ENCODE peak calls at places on chromosomes 4 and X, in six cellular contexts. W is choroid plexus epithelial cell; Z is CD8-positive, alpha-beta T cell; B is AG10803; D is fibroblast of mammary gland; V is thoracic aorta. N is an unnamed sample.

GRCh38 chrX:42143866-42144592 is 220.7 kb upstream of the CASK start:
- DNase-seq in W (peak), Z (no peak), B (no peak), D (no peak), V (no peak), N (no peak)

GRCh38 chrX:132414404-132414803 is 74.4 kb downstream of the MBNL3 start:
- DNase-seq in W (no peak), Z (no peak), B (no peak), D (no peak), V (no peak), N (no peak)

GRCh38 chrX:10634681-10635161 is 14.3 kb upstream of the MID1 start:
- DNase-seq in W (peak), Z (no peak), B (peak), D (peak), V (no peak), N (no peak)

GRCh38 chr4:34138385-34138784 is 2105.9 kb downstream of the ARAP2 start:
- DNase-seq in W (no peak), Z (no peak), B (no peak), D (no peak), V (no peak), N (no peak)

GRCh38 chr4:110508827-110509446 is 33.0 kb downstream of the ENPEP start:
- DNase-seq in W (peak), Z (no peak), B (peak), D (peak), V (no peak), N (no peak)

GRCh38 chrX:47958943-47959342 is 44.8 kb downstream of the ZNF182 start:
- DNase-seq in W (peak), Z (no peak), B (no peak), D (peak), V (no peak), N (no peak)

GRCh38 chr4:56255820-56256219 is 131.5 kb downstream of the AASDH start:
- DNase-seq in W (peak), Z (no peak), B (no peak), D (peak), V (no peak), N (no peak)

GRCh38 chr4:106869551-106869950 is 166.6 kb downstream of the DKK2 start:
- DNase-seq in W (peak), Z (no peak), B (peak), D (peak), V (no peak), N (no peak)

GRCh38 chrX:110759785-110760184 is 35.8 kb downstream of the CHRDL1 start:
- DNase-seq in W (no peak), Z (no peak), B (peak), D (peak), V (no peak), N (no peak)

GRCh38 chrX:132022863-132023116 is 312 bp upstream of the STK26 start:
- DNase-seq in W (peak), Z (no peak), B (no peak), D (no peak), V (no peak), N (no peak)

GRCh38 chr4:70706516-70706915 is 15.2 kb upstream of the RUFY3 start:
- DNase-seq in W (no peak), Z (no peak), B (no peak), D (peak), V (no peak), N (no peak)

GRCh38 chr4:83054928-83055327 is 19.9 kb downstream of the COPS4 start:
- DNase-seq in W (peak), Z (no peak), B (peak), D (peak), V (no peak), N (no peak)

GRCh38 chr4:185513489-185514181 is 21.7 kb downstream of the PDLIM3 start:
- DNase-seq in W (peak), Z (no peak), B (no peak), D (peak), V (no peak), N (no peak)

GRCh38 chr4:60721680-60722079 is 478.4 kb upstream of the ADGRL3 start:
- DNase-seq in W (no peak), Z (no peak), B (no peak), D (no peak), V (no peak), N (no peak)

GRCh38 chr4:168877407-168877778 is 132.7 kb downstream of the CBR4 start:
- DNase-seq in W (no peak), Z (no peak), B (peak), D (no peak), V (no peak), N (no peak)

GRCh38 chr4:134045411-134045810 is 156.2 kb downstream of the PABPC4L start:
- DNase-seq in W (no peak), Z (no peak), B (no peak), D (no peak), V (no peak), N (no peak)

GRCh38 chr4:38805530-38806145 is 1.0 kb upstream of the TLR1 start:
- DNase-seq in W (peak), Z (no peak), B (no peak), D (peak), V (no peak), N (no peak)

GRCh38 chr4:53100801-53101581 is 238.9 kb downstream of the RASL11B start:
- DNase-seq in W (peak), Z (no peak), B (peak), D (peak), V (no peak), N (no peak)

GRCh38 chrX:43707812-43708548 is 51.9 kb downstream of the MAOA start:
- DNase-seq in W (peak), Z (no peak), B (no peak), D (peak), V (no peak), N (no peak)

GRCh38 chrX:43702079-43702524 is 46.0 kb downstream of the MAOA start:
- DNase-seq in W (no peak), Z (no peak), B (no peak), D (peak), V (no peak), N (no peak)

GRCh38 chrX:43706786-43707185 is 50.7 kb downstream of the MAOA start:
- DNase-seq in W (peak), Z (no peak), B (peak), D (peak), V (no peak), N (no peak)

GRCh38 chrX:43702660-43703059 is 46.6 kb downstream of the MAOA start:
- DNase-seq in W (no peak), Z (no peak), B (no peak), D (no peak), V (no peak), N (no peak)

DNA sequence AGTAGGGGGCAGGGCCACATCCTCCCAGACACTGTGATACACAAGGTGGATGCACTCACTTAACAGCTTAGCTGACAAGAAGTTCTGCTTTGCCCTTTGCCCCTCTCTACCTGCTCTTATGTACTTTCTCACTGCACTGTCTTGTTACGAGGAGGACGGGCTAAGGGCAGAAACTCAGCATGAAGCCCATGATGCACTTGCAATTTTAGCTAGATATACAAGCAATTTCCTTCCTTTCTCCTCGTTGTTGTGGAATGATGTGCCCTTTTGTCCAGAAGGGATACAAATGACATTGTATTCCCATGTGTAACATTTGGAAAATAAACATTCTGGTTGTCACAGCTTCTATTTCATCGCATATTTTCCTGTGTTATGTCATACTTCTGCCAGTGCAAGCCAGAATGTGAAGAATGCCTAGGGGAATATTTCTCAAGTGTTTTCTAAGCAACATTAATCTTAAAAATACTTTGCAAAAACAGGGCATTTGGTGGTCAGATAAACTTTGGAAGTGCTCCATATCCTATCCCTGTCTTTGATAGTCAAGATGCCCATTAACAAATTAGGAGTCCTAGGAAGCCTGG is 47.2 kb downstream of the MAOA start:
- DNase-seq in W (peak), Z (no peak), B (peak), D (peak), V (no peak), N (no peak)
- TF ChIP-seq CTCF in W (no peak), Z (no peak), B (no peak), D (no peak), V (no peak), N (no peak)

GRCh38 chrX:102517331-102517730 is 792 bp upstream of the TMSB15A start:
- DNase-seq in W (peak), Z (no peak), B (peak), D (peak), V (no peak), N (no peak)
- TF ChIP-seq CTCF in W (peak), Z (no peak), B (peak), D (peak), V (no peak), N (peak)

GRCh38 chrX:8879750-8880149 is 78.6 kb upstream of the FAM9A start:
- DNase-seq in W (peak), Z (peak), B (no peak), D (peak), V (no peak), N (no peak)
- TF ChIP-seq CTCF in W (peak), Z (peak), B (peak), D (peak), V (peak), N (peak)

DNA sequence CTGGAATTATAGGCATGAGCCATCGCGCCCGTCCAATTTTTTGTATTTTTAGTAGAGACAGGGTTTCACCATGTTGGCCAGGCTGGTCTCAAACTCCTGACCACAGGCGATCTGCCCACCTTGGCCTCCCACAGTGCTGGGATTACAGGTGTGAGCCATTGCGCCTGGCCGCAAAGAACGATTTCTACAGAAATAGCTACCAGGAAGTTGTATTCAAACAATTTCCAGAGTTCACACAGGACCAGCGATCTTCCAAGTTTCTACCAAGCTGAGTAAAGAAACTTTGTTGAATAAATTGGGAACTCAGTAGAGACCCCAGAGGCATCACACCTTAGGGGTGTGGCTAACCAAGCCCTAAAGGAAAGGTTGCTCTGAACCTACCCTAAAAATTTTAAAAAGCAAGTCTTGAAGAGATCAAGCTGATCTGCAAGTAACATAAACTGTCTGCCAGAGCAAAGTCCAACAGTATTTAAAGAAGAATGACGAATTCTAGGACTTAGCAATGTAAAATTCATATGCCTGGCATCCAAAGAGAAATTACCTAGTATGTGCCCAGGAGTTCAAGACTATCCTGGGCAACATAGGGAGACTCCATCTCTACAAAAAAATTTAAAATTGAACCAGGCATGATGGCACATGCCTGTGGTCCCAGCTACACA is 48.4 kb upstream of the USP9X start:
- DNase-seq in W (no peak), Z (no peak), B (no peak), D (no peak), V (no peak), N (no peak)
- TF ChIP-seq CTCF in W (no peak), Z (no peak), B (no peak), D (no peak), V (no peak), N (no peak)

GRCh38 chr4:172892300-172892699 is 276.3 kb upstream of the GALNT7 start:
- DNase-seq in W (peak), Z (no peak), B (no peak), D (peak), V (no peak), N (no peak)
- TF ChIP-seq CTCF in W (peak), Z (no peak), B (peak), D (peak), V (no peak), N (peak)

GRCh38 chr4:75705198-75705712 is 19.1 kb upstream of the USO1 start:
- DNase-seq in W (peak), Z (no peak), B (no peak), D (no peak), V (no peak), N (no peak)
- TF ChIP-seq CTCF in W (peak), Z (no peak), B (no peak), D (no peak), V (no peak), N (no peak)

GRCh38 chr4:42767669-42768068 is 110.8 kb upstream of the ATP8A1 start:
- DNase-seq in W (no peak), Z (no peak), B (no peak), D (no peak), V (no peak), N (no peak)

GRCh38 chr4:42768125-42768748 is 111.3 kb upstream of the ATP8A1 start:
- DNase-seq in W (no peak), Z (no peak), B (no peak), D (no peak), V (no peak), N (no peak)
- TF ChIP-seq CTCF in W (no peak), Z (no peak), B (no peak), D (no peak), V (no peak), N (peak)

DNA sequence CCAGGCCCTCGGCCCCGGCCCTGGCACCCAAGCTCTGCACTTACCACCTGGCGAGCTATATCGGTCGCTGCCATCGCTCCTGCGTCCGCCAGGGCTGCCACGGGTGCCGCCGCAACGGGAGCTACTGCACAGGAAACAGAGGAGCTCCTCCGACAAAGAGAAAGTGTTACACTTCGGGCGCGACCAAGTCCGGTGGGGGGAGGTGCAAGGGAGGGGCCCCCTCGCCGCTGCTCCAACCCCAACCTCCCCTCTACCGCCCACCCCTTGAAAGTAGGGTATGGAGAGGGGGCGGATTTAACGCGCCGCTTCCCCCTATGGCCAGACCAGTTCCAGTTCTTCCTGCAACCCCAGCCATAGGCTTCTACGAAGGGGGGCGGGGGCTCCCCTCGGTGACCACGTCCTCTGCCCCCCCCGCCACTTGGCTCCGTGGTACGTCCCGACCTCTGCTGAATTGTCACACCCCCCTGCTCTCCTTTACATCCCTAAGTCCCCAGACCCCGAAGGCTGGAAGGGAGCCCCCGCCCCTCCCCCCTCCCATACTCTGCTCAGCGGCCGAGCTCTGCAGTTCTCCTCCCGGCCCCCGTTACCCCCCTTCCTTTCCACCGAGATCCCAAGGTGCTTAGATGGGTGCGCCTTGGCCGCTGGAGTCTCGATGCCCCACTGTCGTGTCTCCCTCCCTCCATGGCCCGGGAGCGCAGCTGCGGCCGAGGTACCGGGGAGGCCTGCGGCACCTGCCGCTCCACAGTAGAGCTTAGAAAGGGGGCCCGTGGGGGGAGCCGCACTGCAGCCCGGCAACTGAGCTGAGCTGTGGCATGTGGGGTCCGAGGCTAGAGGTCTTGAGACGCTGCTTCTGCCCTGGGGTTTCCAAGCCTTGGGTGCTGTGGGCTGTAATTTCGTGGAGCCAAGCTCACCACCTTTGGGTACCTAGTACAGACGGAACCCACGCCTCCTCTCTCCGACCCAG is at the start of gene SEPTIN6:
- DNase-seq in W (peak), Z (peak), B (peak), D (peak), V (peak), N (peak)
- TF ChIP-seq CTCF in W (no peak), Z (no peak), B (no peak), D (no peak), V (no peak), N (peak)

GRCh38 chr4:182429896-182430295 is 186.7 kb downstream of the TENM3 start:
- DNase-seq in W (no peak), Z (no peak), B (no peak), D (no peak), V (no peak), N (no peak)
- TF ChIP-seq CTCF in W (no peak), Z (no peak), B (no peak), D (no peak), V (no peak), N (no peak)

GRCh38 chrX:70954871-70955270 is 24.0 kb upstream of the SLC7A3 start:
- DNase-seq in W (no peak), Z (no peak), B (no peak), D (no peak), V (no peak), N (no peak)

DNA sequence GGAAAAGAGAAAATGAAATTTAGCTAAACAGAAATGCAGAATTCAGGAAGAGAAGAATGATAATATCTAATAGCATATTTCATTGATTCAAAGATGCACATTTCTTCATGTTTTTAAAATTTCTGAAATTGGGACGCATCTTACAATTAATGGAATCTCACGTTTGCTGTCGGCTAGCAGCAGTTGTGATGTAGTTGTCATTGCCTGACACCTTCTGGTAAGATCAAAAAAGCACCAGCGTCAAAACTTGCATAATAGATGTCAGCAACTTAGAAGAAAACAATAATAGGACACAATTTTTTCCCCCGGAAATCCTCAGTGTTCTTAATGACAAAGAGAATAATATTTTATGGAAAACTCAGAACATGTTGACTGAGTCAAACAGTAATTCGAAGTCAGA is 29.8 kb upstream of the SLC7A3 start:
- DNase-seq in W (peak), Z (no peak), B (no peak), D (no peak), V (no peak), N (no peak)
- TF ChIP-seq CTCF in W (peak), Z (no peak), B (no peak), D (no peak), V (no peak), N (peak)